ENCODE peak calls at places on chromosome 1, in nine cellular contexts. F, V, T, X, J, Z, C, O and Q are unnamed samples.

GRCh38 chr1:225923381-225923691 is 714 bp downstream of the PYCR2 start:
- DNase-seq in F (no peak), V (peak), T (no peak), X (no peak), J (peak), Z (no peak), C (no peak), O (no peak), Q (no peak)

GRCh38 chr1:27348861-27349783 is 7.3 kb downstream of the SYTL1 start:
- DNase-seq in F (peak), V (peak), T (peak), X (no peak), J (peak), Z (no peak), C (no peak), O (no peak), Q (no peak)

GRCh38 chr1:225447649-225448048 is 19.8 kb upstream of the LBR start:
- DNase-seq in F (no peak), V (no peak), T (no peak), X (peak), J (peak), Z (peak), C (no peak), O (no peak), Q (peak)

GRCh38 chr1:177927021-177927596 is 42.7 kb downstream of the SEC16B start:
- DNase-seq in F (no peak), V (no peak), T (peak), X (peak), J (peak), Z (no peak), C (peak), O (peak), Q (no peak)

GRCh38 chr1:39361446-39361845 is 130.0 kb upstream of the BMP8A start:
- DNase-seq in F (no peak), V (no peak), T (no peak), X (no peak), J (no peak), Z (no peak), C (no peak), O (no peak), Q (no peak)

GRCh38 chr1:191350938-191351337 is 807.3 kb upstream of the RGS18 start:
- DNase-seq in F (no peak), V (no peak), T (no peak), X (no peak), J (no peak), Z (no peak), C (no peak), O (no peak), Q (no peak)

GRCh38 chr1:86774305-86775304 is 70.2 kb downstream of the SH3GLB1 start:
- DNase-seq in F (peak), V (peak), T (peak), X (peak), J (peak), Z (no peak), C (peak), O (peak), Q (peak)

GRCh38 chr1:175188936-175189335 is 3.6 kb downstream of the KIAA0040 start:
- DNase-seq in F (no peak), V (no peak), T (no peak), X (no peak), J (no peak), Z (no peak), C (no peak), O (no peak), Q (no peak)

GRCh38 chr1:50023292-50024159 is at the start of gene AGBL4:
- DNase-seq in F (peak), V (no peak), T (peak), X (no peak), J (peak), Z (no peak), C (no peak), O (no peak), Q (peak)

GRCh38 chr1:109090415-109091195 is at the start of gene TMEM167B:
- DNase-seq in F (peak), V (peak), T (peak), X (peak), J (peak), Z (peak), C (peak), O (peak), Q (peak)

GRCh38 chr1:109091196-109092193 is 931 bp downstream of the TMEM167B start:
- DNase-seq in F (no peak), V (peak), T (peak), X (peak), J (peak), Z (no peak), C (no peak), O (peak), Q (no peak)

GRCh38 chr1:109084563-109085517 is 5.7 kb upstream of the TMEM167B start:
- DNase-seq in F (no peak), V (no peak), T (no peak), X (peak), J (no peak), Z (no peak), C (no peak), O (peak), Q (no peak)

GRCh38 chr1:109094377-109094803 is 3.8 kb downstream of the TMEM167B start:
- DNase-seq in F (no peak), V (no peak), T (no peak), X (peak), J (peak), Z (no peak), C (no peak), O (no peak), Q (no peak)

DNA sequence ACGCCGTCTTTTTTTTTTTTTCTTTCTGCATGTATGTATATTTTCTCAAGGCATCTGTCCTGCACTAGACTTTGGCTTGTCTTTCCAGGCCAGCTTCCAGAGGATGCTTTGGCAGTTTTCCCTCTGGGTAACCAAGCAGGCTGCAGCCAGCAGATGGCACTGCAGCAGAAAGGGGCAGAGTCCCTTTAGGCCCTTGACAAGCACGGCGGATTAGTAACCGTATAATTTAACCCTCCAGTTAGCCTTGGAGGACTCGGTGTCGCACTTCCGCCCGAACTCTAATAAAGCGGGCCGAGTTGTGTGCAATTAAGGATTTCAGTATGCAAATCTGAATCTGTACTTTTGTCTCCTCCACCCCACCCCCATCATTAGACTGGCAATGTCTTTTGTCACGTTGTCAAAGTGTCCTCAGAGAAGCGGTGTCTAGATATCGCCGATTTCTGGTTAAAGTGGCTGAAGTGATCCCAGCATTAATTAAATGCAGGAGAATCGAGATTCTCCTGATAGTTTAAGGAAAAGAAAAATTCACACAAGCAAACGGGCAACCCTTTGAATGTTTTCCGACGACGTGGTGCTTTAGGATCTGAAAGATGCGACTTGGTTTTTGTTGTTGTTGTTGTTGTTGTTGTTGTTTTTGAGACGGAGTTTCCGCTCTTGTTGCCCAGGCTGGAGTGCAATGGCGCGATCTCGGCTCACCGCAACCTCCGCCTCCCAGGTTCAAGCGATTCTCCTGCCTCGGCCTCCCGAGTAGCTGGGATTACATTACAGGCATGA is 1.1 kb upstream of the TMEM167B start:
- DNase-seq in F (peak), V (peak), T (peak), X (peak), J (peak), Z (peak), C (no peak), O (no peak), Q (peak)
- H3K27ac ChIP-seq in F (peak), V (no peak), T (peak), X (no peak), J (peak), Z (peak), C (no peak), O (no peak), Q (peak)

DNA sequence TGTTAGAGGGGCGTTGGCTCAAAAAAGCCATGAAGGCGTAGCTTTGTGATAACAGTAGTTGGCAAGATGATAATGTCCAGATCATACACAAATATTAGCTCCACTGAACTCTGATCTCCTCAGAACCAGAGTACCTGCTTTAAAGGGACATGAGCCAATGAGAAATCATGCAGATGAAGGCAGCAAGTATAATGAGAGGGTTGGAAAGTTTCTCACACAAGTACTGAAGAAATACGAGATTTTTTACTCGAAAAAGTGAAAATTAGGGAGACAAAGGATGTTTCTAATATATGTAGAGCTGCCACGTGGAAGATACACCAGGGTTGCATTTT is 5.6 kb upstream of the ATP1B1 start:
- DNase-seq in F (no peak), V (no peak), T (no peak), X (no peak), J (no peak), Z (no peak), C (no peak), O (no peak), Q (no peak)
- H3K27ac ChIP-seq in F (peak), V (peak), T (no peak), X (no peak), J (no peak), Z (no peak), C (no peak), O (no peak), Q (peak)

DNA sequence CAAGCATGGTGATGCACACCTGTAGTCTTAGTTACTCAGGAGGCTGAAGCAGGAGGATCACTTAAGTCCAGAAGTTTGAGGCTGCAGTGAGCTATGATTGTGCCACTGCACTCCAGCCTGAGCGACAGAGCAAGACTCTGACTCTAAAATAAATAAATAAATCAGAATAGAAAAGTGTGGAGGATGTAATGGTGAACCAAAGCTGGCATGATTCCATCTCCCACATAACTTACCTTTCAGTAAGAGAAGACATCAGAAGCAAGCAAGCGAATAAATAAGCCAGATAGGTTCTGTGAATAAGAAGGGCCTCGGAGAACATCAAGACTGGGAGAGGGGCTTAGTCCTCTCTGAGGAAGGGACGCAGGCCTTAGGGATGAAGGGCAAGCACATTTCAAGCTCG is 59.5 kb downstream of the TOMM20 start:
- DNase-seq in F (no peak), V (no peak), T (no peak), X (no peak), J (no peak), Z (no peak), C (no peak), O (no peak), Q (no peak)
- H3K27ac ChIP-seq in F (peak), V (peak), T (peak), X (no peak), J (peak), Z (no peak), C (peak), O (no peak), Q (no peak)

DNA sequence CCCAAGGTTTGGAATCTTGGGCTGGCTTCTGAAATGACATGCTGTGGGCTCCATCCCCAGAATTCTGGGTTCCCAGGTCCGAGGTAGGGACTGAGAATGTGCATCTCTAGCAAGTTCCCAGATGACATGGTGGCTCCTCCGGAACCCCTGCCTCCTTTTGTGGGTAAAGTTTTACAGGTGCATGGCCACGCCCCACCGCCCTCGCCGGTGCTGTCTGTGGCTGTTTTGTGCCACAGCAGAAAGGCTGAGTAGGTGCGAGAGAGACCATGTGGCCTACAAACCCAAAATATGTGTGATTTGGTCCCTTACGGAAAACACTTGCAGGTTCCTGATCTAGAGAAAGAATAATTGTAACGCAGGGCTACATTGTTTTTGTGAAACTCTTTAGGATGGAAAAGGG is 30.9 kb downstream of the SKI start:
- DNase-seq in F (no peak), V (no peak), T (no peak), X (no peak), J (no peak), Z (no peak), C (no peak), O (no peak), Q (no peak)
- H3K27ac ChIP-seq in F (no peak), V (peak), T (peak), X (no peak), J (peak), Z (no peak), C (no peak), O (no peak), Q (peak)